ENCODE peak calls at places on chromosomes 2 and 18, in seven cellular contexts. N is IMR-90, P is testis, A is heart left ventricle, Y is kidney, H is pancreas, B is SJSA1. K is an unnamed sample.

GRCh38 chr18:43485565-43485964 is 208.3 kb upstream of the SYT4 start:
- DNase-seq in N (no peak), P (no peak), A (no peak), Y (no peak), H (no peak), B (no peak), K (no peak)

GRCh38 chr2:15230599-15231192 is 330.4 kb downstream of the NBAS start:
- DNase-seq in N (no peak), P (no peak), A (no peak), Y (no peak), H (no peak), B (no peak), K (no peak)

GRCh38 chr2:228658998-228659397 is 477.5 kb upstream of the SPHKAP start:
- DNase-seq in N (peak), P (no peak), A (no peak), Y (no peak), H (no peak), B (no peak), K (no peak)

GRCh38 chr2:101354910-101355309 is 32.4 kb downstream of the CREG2 start:
- DNase-seq in N (no peak), P (no peak), A (no peak), Y (no peak), H (no peak), B (no peak), K (no peak)

GRCh38 chr2:236603361-236604015 is 33.9 kb downstream of the ACKR3 start:
- DNase-seq in N (no peak), P (peak), A (no peak), Y (no peak), H (no peak), B (no peak), K (no peak)

GRCh38 chr2:222358876-222359275 is 60.1 kb upstream of the PAX3 start:
- DNase-seq in N (no peak), P (no peak), A (peak), Y (no peak), H (no peak), B (no peak), K (no peak)

GRCh38 chr18:35478520-35479435 is 19.0 kb downstream of the INO80C start:
- DNase-seq in N (peak), P (no peak), A (no peak), Y (no peak), H (no peak), B (peak), K (peak)

GRCh38 chr2:51027968-51028367 is 4.0 kb downstream of the NRXN1 start:
- DNase-seq in N (no peak), P (peak), A (no peak), Y (peak), H (peak), B (no peak), K (no peak)

GRCh38 chr18:62420513-62421209 is 95.6 kb downstream of the TNFRSF11A start:
- DNase-seq in N (peak), P (no peak), A (no peak), Y (no peak), H (no peak), B (peak), K (no peak)

GRCh38 chr2:220188031-220188430 is 560.6 kb downstream of the SLC4A3 start:
- DNase-seq in N (peak), P (no peak), A (no peak), Y (no peak), H (no peak), B (peak), K (no peak)

GRCh38 chr2:220191737-220192136 is 564.3 kb downstream of the SLC4A3 start:
- DNase-seq in N (no peak), P (no peak), A (no peak), Y (no peak), H (no peak), B (no peak), K (no peak)

GRCh38 chr2:220191031-220191430 is 563.6 kb downstream of the SLC4A3 start:
- DNase-seq in N (peak), P (no peak), A (no peak), Y (no peak), H (no peak), B (no peak), K (no peak)

GRCh38 chr2:220194630-220195029 is 567.2 kb downstream of the SLC4A3 start:
- DNase-seq in N (no peak), P (no peak), A (no peak), Y (no peak), H (no peak), B (no peak), K (no peak)

GRCh38 chr2:220192994-220193753 is 565.7 kb downstream of the SLC4A3 start:
- DNase-seq in N (peak), P (no peak), A (no peak), Y (no peak), H (no peak), B (peak), K (no peak)
- H3K27ac ChIP-seq in N (no peak), P (no peak), A (no peak), Y (no peak), H (no peak), B (no peak), K (no peak)

GRCh38 chr2:190973726-190974628 is 40.0 kb downstream of the STAT1 start:
- DNase-seq in N (no peak), P (no peak), A (no peak), Y (no peak), H (no peak), B (no peak), K (no peak)
- H3K27ac ChIP-seq in N (no peak), P (no peak), A (no peak), Y (peak), H (no peak), B (no peak), K (no peak)

DNA sequence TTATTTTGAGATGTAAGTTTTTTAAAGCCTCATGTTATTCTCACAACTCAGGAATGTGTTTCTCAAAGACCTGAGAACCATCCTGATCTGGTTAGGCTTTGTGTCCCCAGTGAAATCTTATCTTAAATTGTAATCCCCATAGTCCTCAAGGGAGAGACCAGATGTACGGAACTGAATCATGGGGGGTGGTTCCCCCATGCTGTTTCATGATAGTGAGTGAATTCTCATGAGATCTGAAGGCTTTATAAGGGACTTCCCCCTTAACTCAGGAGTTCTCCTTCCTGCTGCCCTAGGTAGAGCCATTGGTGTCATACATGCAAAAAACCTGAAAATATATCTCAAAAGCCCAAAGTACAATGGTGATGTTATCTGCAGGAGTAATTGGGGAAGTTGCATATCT is 836.7 kb downstream of the CBLN2 start:
- DNase-seq in N (no peak), P (no peak), A (no peak), Y (no peak), H (no peak), B (no peak), K (no peak)
- H3K27ac ChIP-seq in N (no peak), P (no peak), A (no peak), Y (no peak), H (no peak), B (no peak), K (no peak)

GRCh38 chr2:1649103-1649870 is 95.0 kb downstream of the PXDN start:
- DNase-seq in N (no peak), P (no peak), A (no peak), Y (no peak), H (no peak), B (no peak), K (no peak)

GRCh38 chr2:1649871-1650473 is 94.3 kb downstream of the PXDN start:
- DNase-seq in N (no peak), P (no peak), A (no peak), Y (no peak), H (no peak), B (no peak), K (no peak)

GRCh38 chr2:1645761-1646476 is 98.4 kb downstream of the PXDN start:
- DNase-seq in N (no peak), P (peak), A (no peak), Y (peak), H (no peak), B (no peak), K (no peak)

GRCh38 chr2:1648241-1649102 is 95.8 kb downstream of the PXDN start:
- DNase-seq in N (no peak), P (no peak), A (no peak), Y (peak), H (no peak), B (no peak), K (no peak)

GRCh38 chr2:1647417-1648240 is 96.7 kb downstream of the PXDN start:
- DNase-seq in N (no peak), P (peak), A (no peak), Y (no peak), H (no peak), B (no peak), K (no peak)
- H3K27ac ChIP-seq in N (no peak), P (no peak), A (peak), Y (no peak), H (no peak), B (no peak), K (no peak)

DNA sequence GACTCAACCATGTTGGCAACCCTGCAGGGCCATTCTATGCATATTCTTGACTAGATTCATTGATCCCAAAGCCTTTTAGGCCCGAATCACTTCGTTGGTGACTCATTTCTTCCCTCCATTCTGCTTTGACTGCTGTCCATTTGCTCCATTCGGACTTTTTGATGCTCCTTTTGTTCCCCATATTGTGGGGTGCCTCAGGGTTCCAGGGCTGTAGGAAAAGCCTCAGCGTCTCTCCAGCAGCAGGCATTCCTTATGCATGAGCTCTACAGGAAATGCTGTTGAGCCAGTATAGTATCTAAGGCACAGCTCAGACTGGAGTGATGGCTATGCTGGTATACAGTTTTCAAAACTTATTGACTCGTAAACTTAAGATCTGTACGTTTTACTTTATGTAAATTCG is 292.6 kb downstream of the PRKCE start:
- DNase-seq in N (peak), P (no peak), A (no peak), Y (no peak), H (no peak), B (peak), K (no peak)
- H3K27ac ChIP-seq in N (peak), P (no peak), A (no peak), Y (no peak), H (no peak), B (no peak), K (no peak)

GRCh38 chr2:28454016-28454930 is 41.6 kb upstream of the PLB1 start:
- DNase-seq in N (peak), P (no peak), A (no peak), Y (no peak), H (peak), B (no peak), K (no peak)
- H3K27ac ChIP-seq in N (no peak), P (no peak), A (no peak), Y (no peak), H (no peak), B (no peak), K (no peak)

GRCh38 chr2:99084256-99084655 is 57.3 kb upstream of the C2orf15 start:
- DNase-seq in N (no peak), P (no peak), A (no peak), Y (no peak), H (no peak), B (no peak), K (no peak)

GRCh38 chr2:99081886-99082285 is 59.6 kb upstream of the C2orf15 start:
- DNase-seq in N (no peak), P (no peak), A (no peak), Y (no peak), H (no peak), B (no peak), K (no peak)

GRCh38 chr2:99079226-99079625 is 62.3 kb upstream of the C2orf15 start:
- DNase-seq in N (no peak), P (no peak), A (no peak), Y (no peak), H (no peak), B (no peak), K (no peak)
- H3K27ac ChIP-seq in N (no peak), P (no peak), A (no peak), Y (no peak), H (no peak), B (no peak), K (no peak)

GRCh38 chr2:241254904-241255351 is 60.5 kb downstream of the HDLBP start:
- DNase-seq in N (no peak), P (no peak), A (no peak), Y (no peak), H (peak), B (no peak), K (no peak)
- H3K27ac ChIP-seq in N (no peak), P (no peak), A (no peak), Y (no peak), H (peak), B (no peak), K (no peak)

GRCh38 chr2:12456293-12457151 is 260.2 kb upstream of the TRIB2 start:
- DNase-seq in N (peak), P (peak), A (peak), Y (peak), H (peak), B (no peak), K (peak)
- H3K27ac ChIP-seq in N (peak), P (no peak), A (peak), Y (peak), H (peak), B (no peak), K (no peak)

GRCh38 chr18:36595818-36596215 is 233.0 kb downstream of the TPGS2 start:
- DNase-seq in N (no peak), P (no peak), A (no peak), Y (no peak), H (no peak), B (no peak), K (no peak)
- H3K27ac ChIP-seq in N (no peak), P (no peak), A (no peak), Y (no peak), H (no peak), B (no peak), K (no peak)

K was measured in substantia nigra.